ENCODE peak calls at places on chromosomes 2 and 18, in four cellular contexts. I, U, E and C are unnamed samples.

GRCh38 chr2:30790879-30791278 is 16.4 kb downstream of the CAPN13 start:
- DNase-seq in I (no peak), U (no peak), E (no peak), C (no peak)

GRCh38 chr2:191041418-191042161 is 27.6 kb upstream of the STAT1 start:
- DNase-seq in I (peak; percentile 80), U (no peak), E (no peak), C (peak; percentile 64)

GRCh38 chr2:134446431-134447091 is 192.7 kb downstream of the MGAT5 start:
- DNase-seq in I (no peak), U (no peak), E (no peak), C (no peak)

GRCh38 chr2:121184248-121184862 is 100.6 kb downstream of the TFCP2L1 start:
- DNase-seq in I (peak; percentile 15), U (no peak), E (no peak), C (peak; percentile 32)

GRCh38 chr2:158034198-158034831 is 67.4 kb upstream of the UPP2 start:
- DNase-seq in I (peak; percentile 67), U (peak; percentile 54), E (no peak), C (peak; percentile 74)

GRCh38 chr2:199057936-199058335 is 399.8 kb downstream of the SATB2 start:
- DNase-seq in I (no peak), U (no peak), E (no peak), C (no peak)

GRCh38 chr18:50662775-50663383 is 103.0 kb downstream of the MAPK4 start:
- DNase-seq in I (no peak), U (peak; percentile 40), E (no peak), C (no peak)

GRCh38 chr18:63213331-63213900 is 106.2 kb downstream of the BCL2 start:
- DNase-seq in I (no peak), U (no peak), E (no peak), C (no peak)

GRCh38 chr18:36187826-36188721 is 777 bp downstream of the MOCOS start:
- DNase-seq in I (peak; percentile 55), U (no peak), E (no peak), C (peak; percentile 13)

GRCh38 chr2:185404578-185404977 is 334.0 kb upstream of the FSIP2 start:
- DNase-seq in I (no peak), U (no peak), E (no peak), C (no peak)

GRCh38 chr2:72895759-72896281 is 8.6 kb downstream of the SPR start:
- DNase-seq in I (no peak), U (no peak), E (no peak), C (peak; percentile 33)

GRCh38 chr2:46462936-46463335 is 16.4 kb upstream of the TMEM247 start:
- DNase-seq in I (no peak), U (no peak), E (no peak), C (no peak)

GRCh38 chr2:140348826-140349225 is 1568.6 kb upstream of the NXPH2 start:
- DNase-seq in I (peak; percentile 34), U (peak; percentile 12), E (peak; percentile 23), C (no peak)

GRCh38 chr2:222548997-222549396 is 106.9 kb downstream of the FARSB start:
- DNase-seq in I (peak; percentile 53), U (peak; percentile 65), E (peak; percentile 43), C (no peak)

GRCh38 chr2:230602562-230603230 is 109.9 kb upstream of the CAB39 start:
- DNase-seq in I (no peak), U (no peak), E (no peak), C (no peak)

GRCh38 chr2:122734756-122735155 is 979.3 kb downstream of the TSN start:
- DNase-seq in I (peak; percentile 88), U (no peak), E (peak; percentile 67), C (no peak)

GRCh38 chr2:10120938-10121574 is 1.5 kb upstream of the RRM2 start:
- DNase-seq in I (no peak), U (no peak), E (no peak), C (no peak)

GRCh38 chr2:101803128-101803527 is 105.6 kb downstream of the MAP4K4 start:
- DNase-seq in I (no peak), U (no peak), E (no peak), C (no peak)

GRCh38 chr18:8351173-8351572 is 258.1 kb upstream of the RAB12 start:
- DNase-seq in I (no peak), U (no peak), E (no peak), C (no peak)

GRCh38 chr18:57035590-57035989 is 111.3 kb upstream of the BOD1L2 start:
- DNase-seq in I (no peak), U (no peak), E (no peak), C (no peak)

GRCh38 chr2:152067823-152068222 is 31.0 kb downstream of the CACNB4 start:
- DNase-seq in I (no peak), U (no peak), E (no peak), C (no peak)

GRCh38 chr2:175293776-175294175 is 112.3 kb upstream of the ATP5MC3 start:
- DNase-seq in I (no peak), U (no peak), E (no peak), C (no peak)

GRCh38 chr18:8978394-8978793 is 124.1 kb upstream of the NDUFV2 start:
- DNase-seq in I (no peak), U (no peak), E (no peak), C (no peak)

GRCh38 chr18:57113783-57114465 is 33.0 kb upstream of the BOD1L2 start:
- DNase-seq in I (no peak), U (no peak), E (no peak), C (no peak)

GRCh38 chr2:238203973-238204683 is 633 bp upstream of the ILKAP start:
- DNase-seq in I (no peak), U (no peak), E (no peak), C (no peak)

GRCh38 chr2:174951746-174952145 is 53.4 kb downstream of the CHN1 start:
- DNase-seq in I (no peak), U (no peak), E (no peak), C (no peak)

GRCh38 chr2:105125428-105125827 is 87.6 kb downstream of the MRPS9 start:
- DNase-seq in I (peak; percentile 81), U (no peak), E (no peak), C (no peak)

GRCh38 chr2:13550832-13551231 is 834.1 kb downstream of the TRIB2 start:
- DNase-seq in I (no peak), U (no peak), E (no peak), C (no peak)

GRCh38 chr2:187912956-187913355 is 358.7 kb upstream of the TFPI start:
- DNase-seq in I (no peak), U (no peak), E (no peak), C (no peak)

GRCh38 chr2:55869637-55870325 is 53.8 kb downstream of the EFEMP1 start:
- DNase-seq in I (no peak), U (no peak), E (no peak), C (no peak)

GRCh38 chr2:227160164-227160563 is 3.8 kb downstream of the COL4A4 start:
- DNase-seq in I (no peak), U (no peak), E (no peak), C (no peak)

GRCh38 chr2:131148426-131148825 is 43.3 kb downstream of the PLEKHB2 start:
- DNase-seq in I (no peak), U (no peak), E (no peak), C (peak; percentile 50)

GRCh38 chr2:124080281-124081153 is 55.4 kb downstream of the CNTNAP5 start:
- DNase-seq in I (no peak), U (no peak), E (no peak), C (no peak)

GRCh38 chr18:40088130-40088529 is 1866.9 kb upstream of the PIK3C3 start:
- DNase-seq in I (no peak), U (no peak), E (no peak), C (no peak)
- H3K4me2 ChIP-seq in I (no peak overlapping the region), U (no peak overlapping the region), E (no peak overlapping the region), C (no peak overlapping the region)

GRCh38 chr18:10037181-10037580 is 123.4 kb downstream of the VAPA start:
- DNase-seq in I (no peak), U (no peak), E (no peak), C (no peak)
- H2BK12ac ChIP-seq in I (no peak overlapping the region), U (no peak overlapping the region), E (no peak overlapping the region), C (no peak overlapping the region)

GRCh38 chr2:80365762-80366161 is 61.2 kb upstream of the LRRTM1 start:
- DNase-seq in I (no peak), U (peak; percentile 18), E (no peak), C (no peak)
- H3K27me3 ChIP-seq in I (peaks cover 2% of the 10 kb centered on the region), U (no peaks in the 10 kb centered on the region), E (peaks cover 4% of the 10 kb centered on the region), C (no peaks in the 10 kb centered on the region)

GRCh38 chr2:235268535-235268934 is 225.3 kb upstream of the AGAP1 start:
- DNase-seq in I (no peak), U (no peak), E (no peak), C (no peak)
- H3K4me2 ChIP-seq in I (no peak overlapping the region), U (no peak overlapping the region), E (no peak overlapping the region), C (no peak overlapping the region)

DNA sequence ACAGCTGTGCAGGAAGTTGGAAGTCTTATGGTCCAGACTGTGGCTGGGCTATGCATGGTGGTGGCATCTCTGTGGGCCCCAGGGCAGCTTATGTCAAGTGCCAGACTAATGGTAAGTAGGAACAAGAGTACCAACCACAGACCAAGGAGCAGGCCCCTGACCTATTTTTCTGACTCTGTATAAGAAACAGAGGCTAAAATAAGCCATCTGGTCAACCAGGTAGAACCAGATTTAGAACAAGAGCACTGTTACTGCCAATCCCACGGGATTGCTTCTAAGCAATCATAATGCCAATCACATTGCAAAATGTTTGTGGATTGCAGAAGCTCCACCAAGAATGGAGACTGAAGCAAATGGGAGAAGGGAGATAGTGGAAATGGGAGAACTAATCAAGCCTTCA is 11.1 kb upstream of the ST3GAL5 start:
- DNase-seq in I (no peak), U (no peak), E (no peak), C (peak; percentile 39)
- H2BK12ac ChIP-seq in I (no peak overlapping the region), U (no peak overlapping the region), E (no peak overlapping the region), C (no peak overlapping the region)

GRCh38 chr2:167509585-167509984 is 621.3 kb downstream of the XIRP2 start:
- DNase-seq in I (peak; percentile 31), U (peak; percentile 15), E (peak; percentile 51), C (peak; percentile 34)

GRCh38 chr2:167504061-167504460 is 615.8 kb downstream of the XIRP2 start:
- DNase-seq in I (no peak), U (no peak), E (no peak), C (no peak)

GRCh38 chr2:167508709-167509108 is 620.4 kb downstream of the XIRP2 start:
- DNase-seq in I (no peak), U (no peak), E (no peak), C (no peak)

GRCh38 chr2:167504695-167505094 is 616.4 kb downstream of the XIRP2 start:
- DNase-seq in I (no peak), U (no peak), E (no peak), C (no peak)

DNA sequence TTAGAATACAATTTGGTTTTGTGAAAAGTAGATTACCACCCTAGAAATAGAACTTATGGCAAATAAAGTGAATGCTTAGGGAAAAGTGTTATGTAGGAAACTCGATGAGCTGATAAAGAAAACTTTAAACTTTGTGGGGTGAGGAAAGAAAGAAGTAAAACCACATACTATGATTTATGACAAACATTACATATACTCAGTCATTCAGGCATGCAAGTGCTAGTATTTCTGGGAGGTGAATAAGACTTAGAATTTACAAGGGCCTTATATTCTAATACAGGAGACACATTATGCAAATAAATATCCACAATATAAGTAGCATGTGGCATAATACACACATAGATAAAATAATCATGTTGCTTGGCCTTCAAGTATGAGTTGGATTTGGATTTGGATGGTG is 618.1 kb downstream of the XIRP2 start:
- DNase-seq in I (no peak), U (no peak), E (no peak), C (no peak)
- H3K27me3 ChIP-seq in I (no peaks in the 10 kb centered on the region), U (no peaks in the 10 kb centered on the region), E (no peaks in the 10 kb centered on the region), C (no peaks in the 10 kb centered on the region)